ENCODE peak calls at places on chromosome X, in seven cellular contexts. M is AG10803, B is cardiac muscle cell, C is GM23338, H is choroid plexus epithelial cell, Q is SK-N-SH, X is suprapubic skin. J is an unnamed sample.

GRCh38 chrX:138964501-138964900 is 253.0 kb upstream of the FGF13 start:
- DNase-seq in B (no peak), C (no peak), Q (no peak), X (no peak), M (no peak), H (no peak), J (no peak)

GRCh38 chrX:23797371-23798128 is 14.6 kb downstream of the SAT1 start:
- DNase-seq in X (no peak), C (peak), M (no peak), B (no peak), H (peak), Q (no peak), J (no peak)

GRCh38 chrX:33726281-33727160 is 405.6 kb downstream of the FAM47A start:
- DNase-seq in M (no peak), C (peak), Q (no peak), X (no peak), B (peak), H (no peak), J (no peak)

GRCh38 chrX:133191739-133192039 is 26.5 kb downstream of the TFDP3 start:
- DNase-seq in H (no peak), C (no peak), B (no peak), Q (no peak), X (no peak), M (no peak), J (no peak)

GRCh38 chrX:104347860-104348259 is 93.1 kb upstream of the ESX1 start:
- DNase-seq in C (no peak), B (no peak), M (no peak), Q (no peak), X (no peak), H (peak), J (peak)

GRCh38 chrX:39331062-39331704 is 529.9 kb downstream of the MID1IP1 start:
- DNase-seq in C (no peak), B (no peak), X (no peak), M (no peak), H (no peak), Q (no peak), J (no peak)

GRCh38 chrX:139120760-139121159 is 409.2 kb upstream of the FGF13 start:
- DNase-seq in C (no peak), H (no peak), B (no peak), M (peak), Q (no peak), X (no peak), J (no peak)

GRCh38 chrX:22542641-22543040 is 269.9 kb downstream of the CBLL2 start:
- DNase-seq in M (peak), B (no peak), Q (no peak), X (no peak), H (no peak), C (no peak), J (peak)

GRCh38 chrX:16772460-16772859 is 13.8 kb upstream of the TXLNG start:
- DNase-seq in H (peak), M (no peak), C (peak), X (no peak), B (no peak), Q (no peak), J (no peak)

GRCh38 chrX:50770702-50771101 is 43.3 kb downstream of the SHROOM4 start:
- DNase-seq in X (no peak), H (peak), B (peak), M (no peak), C (peak), Q (no peak), J (no peak)

GRCh38 chrX:122572461-122572860 is 611.6 kb upstream of the GRIA3 start:
- DNase-seq in M (peak), C (no peak), H (no peak), X (no peak), B (no peak), Q (no peak), J (peak)

GRCh38 chrX:110258552-110258951 is 59.3 kb downstream of the AMMECR1 start:
- DNase-seq in Q (no peak), M (peak), X (no peak), B (no peak), C (no peak), H (peak), J (peak)

GRCh38 chrX:105488731-105489130 is 268.2 kb upstream of the TEX13A start:
- DNase-seq in H (peak), Q (no peak), M (no peak), B (no peak), X (no peak), C (no peak), J (no peak)

GRCh38 chrX:136892412-136892811 is 11.9 kb upstream of the RBMX start:
- DNase-seq in B (no peak), H (no peak), C (no peak), Q (no peak), M (no peak), X (no peak), J (no peak)

GRCh38 chrX:78831523-78831922 is 84.0 kb downstream of the LPAR4 start:
- DNase-seq in Q (no peak), C (no peak), X (no peak), B (no peak), M (no peak), H (no peak), J (no peak)

GRCh38 chrX:66150188-66150587 is 13.9 kb upstream of the HEPH start:
- DNase-seq in H (no peak), C (no peak), M (no peak), X (no peak), B (no peak), Q (no peak), J (peak)

GRCh38 chrX:74606342-74606741 is 8.1 kb downstream of the RLIM start:
- DNase-seq in X (no peak), H (no peak), B (no peak), Q (no peak), C (no peak), M (no peak), J (no peak)

GRCh38 chrX:140274761-140275525 is 229.9 kb downstream of the SOX3 start:
- DNase-seq in H (peak), M (peak), Q (no peak), X (no peak), C (peak), B (no peak), J (peak)

GRCh38 chrX:30973784-30974427 is 84.9 kb upstream of the TAB3 start:
- DNase-seq in Q (no peak), B (no peak), X (no peak), C (peak), H (no peak), M (no peak), J (no peak)

GRCh38 chrX:106728337-106728736 is 1.8 kb downstream of the RNF128 start:
- DNase-seq in C (no peak), Q (no peak), X (no peak), B (no peak), H (no peak), M (no peak), J (peak)

GRCh38 chrX:75086731-75087195 is 69.3 kb downstream of the ABCB7 start:
- DNase-seq in B (no peak), Q (no peak), X (no peak), H (peak), C (no peak), M (peak), J (peak)

GRCh38 chrX:78123190-78123589 is 16.3 kb downstream of the TAF9B start:
- DNase-seq in C (no peak), X (no peak), Q (no peak), M (peak), B (no peak), H (peak), J (peak)

GRCh38 chrX:154437971-154438893 is 1.3 kb downstream of the GDI1 start:
- DNase-seq in C (no peak), M (no peak), X (no peak), B (no peak), Q (no peak), H (no peak), J (no peak)

GRCh38 chrX:118228041-118228440 is 111.4 kb upstream of the KLHL13 start:
- DNase-seq in Q (no peak), H (peak), C (no peak), X (no peak), M (no peak), B (no peak), J (peak)

GRCh38 chrX:38575888-38576287 is 14.5 kb downstream of the TSPAN7 start:
- DNase-seq in H (no peak), X (no peak), M (no peak), C (no peak), Q (no peak), B (no peak), J (no peak)

GRCh38 chrX:128973033-128973432 is 550.3 kb downstream of the SMARCA1 start:
- DNase-seq in C (no peak), H (no peak), X (no peak), B (no peak), M (no peak), Q (no peak), J (no peak)

GRCh38 chrX:128975716-128976115 is 547.6 kb downstream of the SMARCA1 start:
- DNase-seq in Q (peak), C (peak), M (no peak), X (no peak), B (peak), H (peak), J (no peak)
- TF ChIP-seq CTCF in Q (peak), C (peak), M (no peak), X (no peak), B (peak), H (peak), J (peak)

GRCh38 chrX:56564921-56565861 is 1.8 kb downstream of the UBQLN2 start:
- DNase-seq in M (no peak), Q (peak), H (peak), B (peak), C (peak), X (no peak), J (no peak)

GRCh38 chrX:56564182-56564885 is 907 bp downstream of the UBQLN2 start:
- DNase-seq in C (peak), Q (peak), M (peak), H (peak), B (peak), X (no peak), J (peak)

GRCh38 chrX:56563231-56564116 is at the start of gene UBQLN2:
- DNase-seq in H (peak), C (peak), B (peak), M (peak), Q (peak), X (peak), J (peak)
- TF ChIP-seq CTCF in H (peak), C (peak), B (peak), M (peak), Q (peak), X (no peak), J (peak)

GRCh38 chrX:5068550-5068949 is 1160.1 kb downstream of the NLGN4X start:
- DNase-seq in B (no peak), C (no peak), X (no peak), M (no peak), Q (no peak), H (no peak), J (no peak)
- TF ChIP-seq CTCF in B (no peak), C (no peak), X (no peak), M (no peak), Q (no peak), H (no peak), J (no peak)

DNA sequence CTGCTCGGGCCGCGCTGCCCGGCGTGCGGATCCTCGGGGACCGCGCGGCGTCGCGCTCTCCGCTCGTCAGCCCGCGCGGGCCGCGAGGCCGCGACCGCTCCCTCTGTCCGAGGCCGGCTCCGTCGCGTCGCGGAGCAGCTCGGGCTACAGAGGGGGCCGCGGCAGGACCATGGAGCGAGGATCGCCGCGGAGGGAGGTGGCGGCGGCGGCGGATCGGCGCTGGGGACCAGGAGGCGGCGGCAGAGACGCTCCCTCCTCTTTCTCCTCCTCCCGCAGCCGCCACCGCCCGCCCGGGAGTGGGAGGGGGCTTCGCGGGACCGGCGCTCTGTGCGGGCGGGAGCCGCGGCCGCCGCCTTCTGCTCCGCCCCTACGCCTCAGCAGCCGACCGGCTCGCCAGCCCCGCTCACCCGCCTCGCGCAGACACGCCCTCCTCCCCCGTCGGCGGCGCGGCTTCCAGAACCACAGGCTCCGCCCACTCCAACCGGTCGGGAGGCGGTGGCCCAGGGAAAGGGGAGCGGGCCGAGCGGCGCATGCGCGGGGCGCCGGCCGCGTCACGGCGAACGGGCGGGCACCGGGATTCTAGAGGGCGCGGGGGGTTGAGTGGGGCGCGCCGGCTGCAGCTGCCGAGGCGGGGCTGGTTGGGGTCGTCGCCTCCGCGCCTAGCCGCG is at the start of gene CASK:
- DNase-seq in M (peak), X (peak), Q (peak), H (peak), B (peak), C (peak), J (peak)
- TF ChIP-seq CTCF in M (no peak), X (no peak), Q (no peak), H (no peak), B (no peak), C (no peak), J (no peak)